ENCODE peak calls at places on chromosomes 11 and 22, in seven cellular contexts. D is esophagus squamous epithelium, L is HCT116, G is WERI-Rb-1, K is iPS DF 6.9, I is fibroblast of lung, T is adipocyte. X is an unnamed sample.

GRCh38 chr11:69696749-69697488 is 6.9 kb downstream of the FGF19 start:
- DNase-seq in D (no peak), L (no peak), G (peak; percentile 64), K (no peak), I (no peak), T (no peak), X (no peak)

GRCh38 chr22:36998620-36999351 is 20.5 kb downstream of the TST start:
- DNase-seq in D (no peak), L (peak; percentile 58), G (peak; percentile 24), K (no peak), I (no peak), T (no peak), X (no peak)

GRCh38 chr11:77170107-77170506 is 42.1 kb downstream of the MYO7A start:
- DNase-seq in D (no peak), L (no peak), G (no peak), K (no peak), I (no peak), T (no peak), X (no peak)

GRCh38 chr11:67455054-67455453 is at the start of gene CABP4:
- DNase-seq in D (no peak), L (no peak), G (peak; percentile 62), K (no peak), I (no peak), T (no peak), X (no peak)

GRCh38 chr11:128684582-128685382 is 9.1 kb upstream of the FLI1 start:
- DNase-seq in D (no peak), L (no peak), G (no peak), K (no peak), I (no peak), T (no peak), X (no peak)

GRCh38 chr11:69587454-69588081 is 53.4 kb upstream of the CCND1 start:
- DNase-seq in D (no peak), L (peak; percentile 23), G (no peak), K (no peak), I (no peak), T (peak; percentile 20), X (no peak)

GRCh38 chr22:28977050-28977449 is 84.6 kb downstream of the C22orf31 start:
- DNase-seq in D (no peak), L (no peak), G (no peak), K (no peak), I (no peak), T (no peak), X (no peak)

GRCh38 chr11:129312741-129313587 is 62.7 kb upstream of the BARX2 start:
- DNase-seq in D (no peak), L (no peak), G (peak; percentile 74), K (no peak), I (peak; percentile 45), T (no peak), X (no peak)

GRCh38 chr11:134363592-134363991 is 31.8 kb downstream of the GLB1L2 start:
- DNase-seq in D (no peak), L (no peak), G (no peak), K (no peak), I (no peak), T (no peak), X (no peak)

GRCh38 chr22:24146791-24147353 is 34.4 kb upstream of the SUSD2 start:
- DNase-seq in D (no peak), L (no peak), G (no peak), K (no peak), I (peak; percentile 93), T (peak; percentile 73), X (peak; percentile 67)

GRCh38 chr11:113464416-113464815 is 10.8 kb downstream of the DRD2 start:
- DNase-seq in D (no peak), L (no peak), G (no peak), K (no peak), I (no peak), T (no peak), X (no peak)

GRCh38 chr11:33622231-33622630 is 78.4 kb downstream of the C11orf91 start:
- DNase-seq in D (no peak), L (no peak), G (no peak), K (no peak), I (peak; percentile 78), T (no peak), X (no peak)

GRCh38 chr11:110294509-110294908 is 1.9 kb downstream of the RDX start:
- DNase-seq in D (no peak), L (no peak), G (no peak), K (no peak), I (no peak), T (no peak), X (no peak)

GRCh38 chr22:30178180-30179126 is 68.1 kb downstream of the LIF start:
- DNase-seq in D (no peak), L (peak; percentile 18), G (no peak), K (no peak), I (no peak), T (no peak), X (no peak)

GRCh38 chr22:36769541-36769940 is 6.4 kb downstream of the IFT27 start:
- DNase-seq in D (no peak), L (no peak), G (no peak), K (no peak), I (no peak), T (no peak), X (no peak)

GRCh38 chr22:39457047-39457545 is 284 bp downstream of the MGAT3 start:
- DNase-seq in D (no peak), L (no peak), G (no peak), K (no peak), I (no peak), T (peak; percentile 24), X (peak; percentile 49)

GRCh38 chr11:117535201-117535869 is 207.7 kb downstream of the CEP164 start:
- DNase-seq in D (no peak), L (no peak), G (no peak), K (no peak), I (no peak), T (no peak), X (no peak)

GRCh38 chr11:74669311-74670160 is 61.7 kb downstream of the CHRDL2 start:
- DNase-seq in D (no peak), L (no peak), G (no peak), K (no peak), I (no peak), T (no peak), X (no peak)

GRCh38 chr22:46561435-46561905 is 24.1 kb upstream of the CELSR1 start:
- DNase-seq in D (no peak), L (peak; percentile 87), G (peak; percentile 74), K (no peak), I (no peak), T (no peak), X (no peak)

GRCh38 chr11:73645972-73646631 is at the start of gene PLEKHB1:
- DNase-seq in D (no peak), L (no peak), G (peak; percentile 99), K (no peak), I (no peak), T (no peak), X (peak; percentile 60)
- H3K4me3 ChIP-seq in D (peak within 1 kb of the TSS; percentile 59), L (peak within 1 kb of the TSS; percentile 48), G (peak within 1 kb of the TSS; percentile 74), K (peak within 1 kb of the TSS; percentile 58), I (no peak within 1 kb of the TSS), T (no peak within 1 kb of the TSS), X (no peak within 1 kb of the TSS)

GRCh38 chr11:64720167-64720566 is 2.8 kb downstream of the NRXN2 start:
- DNase-seq in D (no peak), L (no peak), G (peak; percentile 64), K (no peak), I (no peak), T (no peak), X (no peak)

GRCh38 chr11:64719406-64719805 is 3.6 kb downstream of the NRXN2 start:
- DNase-seq in D (no peak), L (no peak), G (no peak), K (no peak), I (no peak), T (no peak), X (no peak)

GRCh38 chr11:64721359-64721699 is 1.7 kb downstream of the NRXN2 start:
- DNase-seq in D (no peak), L (no peak), G (no peak), K (no peak), I (no peak), T (no peak), X (no peak)

GRCh38 chr11:64722141-64723050 is 601 bp downstream of the NRXN2 start:
- DNase-seq in D (no peak), L (no peak), G (no peak), K (no peak), I (no peak), T (no peak), X (no peak)

GRCh38 chr11:64720640-64721358 is 2.2 kb downstream of the NRXN2 start:
- DNase-seq in D (no peak), L (no peak), G (no peak), K (no peak), I (no peak), T (no peak), X (no peak)
- H3K4me3 ChIP-seq in D (no peak overlapping the region), L (no peak overlapping the region), G (no peak overlapping the region), K (no peak overlapping the region), I (no peak overlapping the region), T (no peak overlapping the region), X (no peak overlapping the region)

GRCh38 chr11:71252782-71253730 is 679 bp upstream of the SHANK2 start:
- DNase-seq in D (no peak), L (peak; percentile 48), G (peak; percentile 58), K (no peak), I (peak; percentile 41), T (peak; percentile 53), X (peak; percentile 82)

GRCh38 chr11:71251159-71251721 is 1.1 kb downstream of the SHANK2 start:
- DNase-seq in D (no peak), L (no peak), G (no peak), K (no peak), I (no peak), T (peak; percentile 51), X (peak; percentile 62)

GRCh38 chr11:71253794-71254193 is 1.4 kb upstream of the SHANK2 start:
- DNase-seq in D (no peak), L (no peak), G (no peak), K (no peak), I (no peak), T (no peak), X (no peak)

GRCh38 chr11:71251761-71252433 is 480 bp downstream of the SHANK2 start:
- DNase-seq in D (no peak), L (no peak), G (peak; percentile 62), K (no peak), I (no peak), T (peak; percentile 52), X (peak; percentile 80)

DNA sequence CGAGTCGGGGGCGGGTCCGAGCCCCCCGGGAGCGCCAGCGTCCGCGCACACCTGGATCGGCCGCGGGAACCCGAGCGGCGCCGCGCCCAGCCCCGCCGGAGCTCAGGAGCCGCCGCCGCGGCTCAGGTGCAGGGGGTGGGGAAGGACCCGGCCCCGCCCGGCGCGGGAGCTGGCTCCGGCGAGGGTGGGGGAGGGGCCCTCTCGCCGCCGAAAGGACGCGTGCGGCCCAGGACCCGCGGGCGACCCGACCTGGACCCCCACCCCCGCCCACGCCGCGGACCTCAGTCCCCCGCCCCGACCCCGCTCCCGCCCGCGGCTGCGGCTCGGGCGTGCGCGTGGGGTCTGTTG is at the start of gene SHANK2:
- DNase-seq in D (no peak), L (no peak), G (peak; percentile 16), K (no peak), I (no peak), T (no peak), X (peak; percentile 83)
- H3K4me3 ChIP-seq in D (peak within 1 kb of the TSS; percentile 69), L (peak within 1 kb of the TSS; percentile 81), G (peak within 1 kb of the TSS; percentile 71), K (peak within 1 kb of the TSS; percentile 71), I (peak within 1 kb of the TSS; percentile 54), T (peak within 1 kb of the TSS; percentile 85), X (peak within 1 kb of the TSS; percentile 93)

GRCh38 chr11:17721242-17721999 is 2.0 kb downstream of the MYOD1 start:
- DNase-seq in D (no peak), L (no peak), G (peak; percentile 63), K (no peak), I (no peak), T (peak; percentile 18), X (no peak)
- H3K4me3 ChIP-seq in D (no peak overlapping the region), L (no peak overlapping the region), G (peak overlapping the region; percentile 61), K (peak overlapping the region; percentile 4), I (no peak overlapping the region), T (no peak overlapping the region), X (no peak overlapping the region)